ENCODE peak calls at places on chromosome 1, in four cellular contexts. B, V, G and O are unnamed samples.

GRCh38 chr1:177287996-177288395 is 117.2 kb downstream of the BRINP2 start:
- DNase-seq in B (no peak), V (no peak), G (no peak), O (no peak)

GRCh38 chr1:186418503-186418902 is 42.4 kb downstream of the PDC start:
- DNase-seq in B (no peak), V (no peak), G (no peak), O (no peak)

GRCh38 chr1:19633106-19633505 is 11.0 kb upstream of the NBL1 start:
- DNase-seq in B (no peak), V (no peak), G (no peak), O (no peak)

GRCh38 chr1:91779603-91780021 is 106.3 kb downstream of the TGFBR3 start:
- DNase-seq in B (no peak), V (peak), G (no peak), O (no peak)

GRCh38 chr1:212291505-212292134 is 6.4 kb downstream of the PPP2R5A start:
- DNase-seq in B (no peak), V (no peak), G (no peak), O (no peak)

GRCh38 chr1:220516014-220516721 is 11.8 kb upstream of the MARK1 start:
- DNase-seq in B (no peak), V (no peak), G (no peak), O (no peak)

GRCh38 chr1:147598631-147599361 is 57.5 kb downstream of the BCL9 start:
- DNase-seq in B (no peak), V (no peak), G (peak), O (peak)

GRCh38 chr1:7783178-7783711 is 846 bp upstream of the PER3 start:
- DNase-seq in B (peak), V (peak), G (peak), O (peak)

GRCh38 chr1:115218696-115219095 is 119.4 kb downstream of the NGF start:
- DNase-seq in B (no peak), V (no peak), G (no peak), O (no peak)

GRCh38 chr1:247079141-247079874 is 697 bp upstream of the ZNF670 start:
- DNase-seq in B (no peak), V (no peak), G (no peak), O (no peak)